ENCODE peak calls at places on chromosomes 6 and 20, in five cellular contexts. N is prostate gland; W is PC-9; K is Karpas-422; Y is CD8-positive, alpha-beta memory T cell. J is an unnamed sample. For H3K9me3, the result is how much of the 10 kb centered on the place peaks cover.

GRCh38 chr6:135285165-135285564 is 104.1 kb downstream of the MYB start:
- DNase-seq in N (no peak), K (no peak), W (no peak), Y (no peak), J (no peak)

GRCh38 chr20:12175538-12175937 is 257.8 kb downstream of the BTBD3 start:
- DNase-seq in K (no peak), N (no peak), Y (no peak), W (no peak), J (no peak)

GRCh38 chr6:119594907-119595306 is 245.3 kb upstream of the MAN1A1 start:
- DNase-seq in W (no peak), K (no peak), Y (no peak), N (no peak), J (no peak)

GRCh38 chr20:4006640-4007039 is 8.7 kb downstream of the RNF24 start:
- DNase-seq in N (peak), K (no peak), W (no peak), Y (no peak), J (no peak)

GRCh38 chr20:51457281-51457932 is 85.1 kb downstream of the NFATC2 start:
- DNase-seq in W (peak), Y (no peak), N (peak), K (peak), J (no peak)

GRCh38 chr20:38001173-38001875 is 31.9 kb downstream of the TTI1 start:
- DNase-seq in Y (no peak), N (no peak), W (peak), K (no peak), J (no peak)

GRCh38 chr6:32163559-32164258 is 686 bp upstream of the EGFL8 start:
- DNase-seq in W (no peak), K (no peak), N (no peak), Y (no peak), J (no peak)

GRCh38 chr6:119183457-119183856 is 105.0 kb upstream of the FAM184A start:
- DNase-seq in W (no peak), K (no peak), Y (no peak), N (no peak), J (no peak)

GRCh38 chr6:21942910-21943309 is 349.4 kb downstream of the SOX4 start:
- DNase-seq in K (no peak), W (no peak), Y (no peak), N (no peak), J (no peak)

GRCh38 chr20:56195946-56196345 is 52.6 kb upstream of the MC3R start:
- DNase-seq in N (no peak), W (no peak), Y (no peak), K (no peak), J (no peak)

GRCh38 chr20:56202493-56203077 is 45.9 kb upstream of the MC3R start:
- DNase-seq in Y (no peak), W (peak), N (no peak), K (peak), J (no peak)

GRCh38 chr20:56205350-56205749 is 43.2 kb upstream of the MC3R start:
- DNase-seq in K (no peak), W (no peak), N (peak), Y (no peak), J (no peak)

GRCh38 chr20:56204206-56204605 is 44.3 kb upstream of the MC3R start:
- DNase-seq in Y (no peak), K (no peak), N (no peak), W (no peak), J (no peak)

DNA sequence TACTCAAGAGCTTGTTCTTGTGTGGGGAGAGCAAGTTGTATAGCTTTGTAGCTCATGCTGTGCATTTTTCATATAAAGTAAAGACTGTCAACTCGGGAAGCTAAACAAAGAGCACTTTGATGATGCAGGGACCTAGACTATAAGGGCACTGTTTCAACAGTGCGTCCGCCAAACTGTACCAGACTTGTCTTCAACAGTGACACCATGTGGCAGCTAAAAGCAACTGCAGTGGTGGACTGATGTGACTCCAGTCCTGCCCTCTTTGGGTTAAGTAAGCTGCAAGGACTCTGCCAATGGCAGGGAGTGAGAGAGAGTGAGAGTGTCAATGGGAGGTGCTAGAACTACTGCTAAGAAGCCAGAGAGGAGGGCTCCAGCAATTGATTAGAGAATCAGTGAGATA is 48.1 kb upstream of the MC3R start:
- DNase-seq in K (peak), W (no peak), N (no peak), Y (no peak), J (no peak)
- H3K9me3 ChIP-seq in K (under half), W (under half), N (under half), Y (under half), J (under half)

GRCh38 chr6:88666906-88667305 is 296.5 kb downstream of the RNGTT start:
- DNase-seq in Y (no peak), N (no peak), W (no peak), K (no peak), J (no peak)
- H3K9me3 ChIP-seq in Y (under half), N (under half), W (under half), K (under half), J (under half)

GRCh38 chr20:56187791-56188190 is 60.7 kb upstream of the MC3R start:
- DNase-seq in K (no peak), W (no peak), N (no peak), Y (no peak), J (no peak)
- H3K9me3 ChIP-seq in K (under half), W (under half), N (under half), Y (under half), J (under half)

GRCh38 chr6:167985911-167986595 is 11.4 kb upstream of the KIF25 start:
- DNase-seq in K (no peak), Y (no peak), N (no peak), W (no peak), J (no peak)

GRCh38 chr6:167990016-167990945 is 7.2 kb upstream of the KIF25 start:
- DNase-seq in W (no peak), K (peak), Y (no peak), N (no peak), J (no peak)

GRCh38 chr6:167988945-167989841 is 8.3 kb upstream of the KIF25 start:
- DNase-seq in K (no peak), N (no peak), Y (no peak), W (no peak), J (no peak)

GRCh38 chr6:167987396-167987795 is 10.1 kb upstream of the KIF25 start:
- DNase-seq in N (no peak), K (no peak), Y (no peak), W (no peak), J (no peak)

GRCh38 chr6:167987811-167988495 is 9.5 kb upstream of the KIF25 start:
- DNase-seq in Y (no peak), W (no peak), N (no peak), K (no peak), J (no peak)
- H3K9me3 ChIP-seq in Y (under half), W (under half), N (under half), K (under half), J (under half)

GRCh38 chr6:38524436-38525145 is 115.1 kb downstream of the BTBD9 start:
- DNase-seq in W (no peak), K (no peak), Y (no peak), N (no peak), J (no peak)

GRCh38 chr6:38527371-38527770 is 112.4 kb downstream of the BTBD9 start:
- DNase-seq in Y (no peak), W (no peak), K (no peak), N (no peak), J (no peak)

GRCh38 chr6:38528196-38528965 is 111.3 kb downstream of the BTBD9 start:
- DNase-seq in N (no peak), Y (no peak), W (no peak), K (no peak), J (no peak)

GRCh38 chr6:38522322-38522721 is 117.4 kb downstream of the BTBD9 start:
- DNase-seq in K (no peak), N (no peak), W (no peak), Y (no peak), J (no peak)

DNA sequence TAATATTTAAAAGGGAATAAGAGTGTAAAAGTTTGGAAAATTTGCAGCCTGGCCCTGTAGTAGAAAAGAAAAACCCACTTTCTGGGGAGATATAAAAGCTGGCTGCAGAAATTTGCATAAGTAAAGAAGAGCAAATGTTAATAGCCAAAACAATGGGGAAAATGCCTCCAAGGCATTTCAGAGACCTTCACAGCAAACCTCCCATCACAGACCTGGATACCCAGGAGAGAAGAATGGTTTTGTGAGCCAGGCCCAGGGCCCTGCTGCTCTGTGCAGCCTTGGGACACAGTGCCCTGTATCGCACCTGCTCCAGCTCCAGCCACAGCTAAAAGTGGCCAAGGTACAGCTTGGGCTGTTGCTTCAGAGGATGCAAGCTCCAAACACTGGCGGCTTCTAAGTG is 113.8 kb downstream of the BTBD9 start:
- DNase-seq in Y (no peak), W (no peak), N (no peak), K (no peak), J (no peak)
- H3K9me3 ChIP-seq in Y (under half), W (under half), N (under half), K (under half), J (under half)

DNA sequence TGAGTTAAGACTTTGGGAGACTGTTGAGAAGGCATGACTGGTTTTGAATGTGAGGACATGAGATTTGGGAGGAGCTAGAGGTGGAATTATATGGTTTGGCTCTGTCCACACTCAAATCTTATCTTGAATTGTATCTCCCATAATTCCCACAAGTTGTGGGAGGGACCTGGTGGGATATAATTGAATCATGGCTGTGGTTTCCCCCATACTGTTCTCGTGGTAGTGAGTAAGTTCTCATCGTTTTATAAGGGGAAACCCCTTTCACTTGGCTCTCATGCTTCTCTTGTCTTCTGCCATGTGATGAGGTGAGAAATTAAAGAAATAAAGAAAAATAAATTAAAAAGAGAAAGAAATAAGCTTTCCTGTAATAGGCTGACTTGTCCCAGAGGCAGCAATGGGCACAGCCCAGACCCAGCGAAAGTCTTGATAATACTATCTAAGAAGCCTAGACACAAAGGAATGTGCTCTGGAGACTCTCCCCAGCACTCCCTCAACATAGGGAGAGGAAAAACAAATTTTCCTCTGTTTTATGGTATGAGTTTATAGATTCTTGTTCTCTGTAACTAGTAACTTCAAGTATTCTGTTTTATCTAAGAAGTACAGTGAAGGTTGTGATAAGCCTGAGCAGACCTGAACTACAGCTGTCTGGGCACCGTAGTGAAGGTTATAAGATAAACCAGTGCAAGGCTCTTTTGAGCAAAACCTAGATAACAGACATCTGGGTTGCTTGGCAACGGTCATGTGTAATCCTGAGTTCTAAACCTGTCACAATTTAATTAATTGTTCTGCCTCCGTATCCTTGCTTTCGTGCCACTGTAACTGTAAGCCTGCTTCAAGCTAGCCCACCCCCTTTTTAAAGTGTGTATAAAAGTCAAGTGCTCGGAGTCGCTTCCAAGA is 89.0 kb upstream of the ECI2 start:
- DNase-seq in Y (no peak), K (no peak), W (no peak), N (no peak), J (no peak)
- H3K9me3 ChIP-seq in Y (under half), K (under half), W (under half), N (under half), J (under half)

DNA sequence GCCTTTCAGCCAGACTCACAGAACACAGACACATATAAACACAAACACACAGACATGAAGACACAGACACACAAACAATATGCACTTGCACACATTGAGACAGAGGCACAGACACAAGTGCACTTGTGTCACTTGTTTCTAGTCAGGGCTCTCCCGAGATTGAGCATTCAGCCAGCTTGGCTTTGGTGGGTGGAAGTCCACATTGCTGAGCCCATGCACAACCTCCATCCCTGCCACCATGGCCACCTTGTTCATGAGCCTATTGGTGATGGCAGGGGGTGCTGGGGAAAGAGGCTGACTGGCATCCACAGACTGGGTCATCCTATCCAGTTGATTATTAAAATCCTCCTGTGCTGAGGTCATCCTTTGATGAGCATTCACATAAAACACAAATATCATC is 11.5 kb upstream of the CST7 start:
- DNase-seq in W (no peak), N (no peak), Y (no peak), K (no peak), J (no peak)
- H3K9me3 ChIP-seq in W (under half), N (under half), Y (under half), K (under half), J (under half)